ENCODE peak calls at places on chromosome 17, in five cellular contexts. One of them, this sample, is unnamed.

GRCh38 chr17:42937712-42938596 is 26.3 kb downstream of the AARSD1 start:
- DNase-seq in activated CD4-positive, alpha-beta T cell treated with anti-CD3 and anti-CD28 coated beads for 4 hours: no peak
- DNase-seq in uterus: peak; percentile 29
- DNase-seq in A549: peak; percentile 81
- DNase-seq in activated naive CD4-positive, alpha-beta T cell treated with Interleukin-2 at 50 U/mL for 16 hours: peak; percentile 8
- DNase-seq in this sample: peak; percentile 23

GRCh38 chr17:61575983-61576382 is 15.0 kb downstream of the NACA2 start:
- DNase-seq in activated CD4-positive, alpha-beta T cell treated with anti-CD3 and anti-CD28 coated beads for 4 hours: no peak
- DNase-seq in uterus: no peak
- DNase-seq in A549: no peak
- DNase-seq in activated naive CD4-positive, alpha-beta T cell treated with Interleukin-2 at 50 U/mL for 16 hours: no peak
- DNase-seq in this sample: no peak

GRCh38 chr17:69609495-69610315 is 195.2 kb downstream of the MAP2K6 start:
- DNase-seq in activated CD4-positive, alpha-beta T cell treated with anti-CD3 and anti-CD28 coated beads for 4 hours: no peak
- DNase-seq in uterus: no peak
- DNase-seq in A549: no peak
- DNase-seq in activated naive CD4-positive, alpha-beta T cell treated with Interleukin-2 at 50 U/mL for 16 hours: no peak
- DNase-seq in this sample: no peak

GRCh38 chr17:64694207-64694606 is 32.1 kb upstream of the SMURF2 start:
- DNase-seq in activated CD4-positive, alpha-beta T cell treated with anti-CD3 and anti-CD28 coated beads for 4 hours: no peak
- DNase-seq in uterus: peak; percentile 57
- DNase-seq in A549: peak; percentile 66
- DNase-seq in activated naive CD4-positive, alpha-beta T cell treated with Interleukin-2 at 50 U/mL for 16 hours: no peak
- DNase-seq in this sample: peak; percentile 81

GRCh38 chr17:49565948-49566491 is 9.7 kb upstream of the NXPH3 start:
- DNase-seq in activated CD4-positive, alpha-beta T cell treated with anti-CD3 and anti-CD28 coated beads for 4 hours: no peak
- DNase-seq in uterus: peak; percentile 94
- DNase-seq in A549: no peak
- DNase-seq in activated naive CD4-positive, alpha-beta T cell treated with Interleukin-2 at 50 U/mL for 16 hours: peak; percentile 30
- DNase-seq in this sample: peak; percentile 64

GRCh38 chr17:35164716-35165115 is 17.1 kb downstream of the UNC45B start:
- DNase-seq in activated CD4-positive, alpha-beta T cell treated with anti-CD3 and anti-CD28 coated beads for 4 hours: no peak
- DNase-seq in uterus: no peak
- DNase-seq in A549: no peak
- DNase-seq in activated naive CD4-positive, alpha-beta T cell treated with Interleukin-2 at 50 U/mL for 16 hours: no peak
- DNase-seq in this sample: no peak

GRCh38 chr17:62597920-62598319 is 29.6 kb upstream of the MRC2 start:
- DNase-seq in activated CD4-positive, alpha-beta T cell treated with anti-CD3 and anti-CD28 coated beads for 4 hours: no peak
- DNase-seq in uterus: peak; percentile 49
- DNase-seq in A549: no peak
- DNase-seq in activated naive CD4-positive, alpha-beta T cell treated with Interleukin-2 at 50 U/mL for 16 hours: no peak
- DNase-seq in this sample: no peak

GRCh38 chr17:73956595-73957465 is 246.6 kb upstream of the RPL38 start:
- DNase-seq in activated CD4-positive, alpha-beta T cell treated with anti-CD3 and anti-CD28 coated beads for 4 hours: peak; percentile 21
- DNase-seq in uterus: no peak
- DNase-seq in A549: peak; percentile 88
- DNase-seq in activated naive CD4-positive, alpha-beta T cell treated with Interleukin-2 at 50 U/mL for 16 hours: peak; percentile 42
- DNase-seq in this sample: peak; percentile 17

GRCh38 chr17:44900894-44901293 is 1.6 kb upstream of the EFTUD2 start:
- DNase-seq in activated CD4-positive, alpha-beta T cell treated with anti-CD3 and anti-CD28 coated beads for 4 hours: no peak
- DNase-seq in uterus: peak; percentile 63
- DNase-seq in A549: no peak
- DNase-seq in activated naive CD4-positive, alpha-beta T cell treated with Interleukin-2 at 50 U/mL for 16 hours: no peak
- DNase-seq in this sample: no peak

GRCh38 chr17:70564006-70564620 is 394.8 kb downstream of the KCNJ2 start:
- DNase-seq in activated CD4-positive, alpha-beta T cell treated with anti-CD3 and anti-CD28 coated beads for 4 hours: no peak
- DNase-seq in uterus: no peak
- DNase-seq in A549: no peak
- DNase-seq in activated naive CD4-positive, alpha-beta T cell treated with Interleukin-2 at 50 U/mL for 16 hours: no peak
- DNase-seq in this sample: no peak

GRCh38 chr17:34579017-34579946 is at the start of gene TMEM132E:
- DNase-seq in activated CD4-positive, alpha-beta T cell treated with anti-CD3 and anti-CD28 coated beads for 4 hours: no peak
- DNase-seq in uterus: no peak
- DNase-seq in A549: no peak
- DNase-seq in activated naive CD4-positive, alpha-beta T cell treated with Interleukin-2 at 50 U/mL for 16 hours: no peak
- DNase-seq in this sample: peak; percentile 29

GRCh38 chr17:40086150-40087044 is 14.0 kb downstream of the NR1D1 start:
- DNase-seq in activated CD4-positive, alpha-beta T cell treated with anti-CD3 and anti-CD28 coated beads for 4 hours: peak; percentile 56
- DNase-seq in uterus: peak; percentile 57
- DNase-seq in A549: peak; percentile 85
- DNase-seq in activated naive CD4-positive, alpha-beta T cell treated with Interleukin-2 at 50 U/mL for 16 hours: peak; percentile 74
- DNase-seq in this sample: peak; percentile 73

GRCh38 chr17:75518201-75518600 is 1.9 kb downstream of the TSEN54 start:
- DNase-seq in activated CD4-positive, alpha-beta T cell treated with anti-CD3 and anti-CD28 coated beads for 4 hours: peak; percentile 15
- DNase-seq in uterus: no peak
- DNase-seq in A549: no peak
- DNase-seq in activated naive CD4-positive, alpha-beta T cell treated with Interleukin-2 at 50 U/mL for 16 hours: peak; percentile 20
- DNase-seq in this sample: no peak

GRCh38 chr17:72411124-72411563 is 290.3 kb downstream of the SOX9 start:
- DNase-seq in activated CD4-positive, alpha-beta T cell treated with anti-CD3 and anti-CD28 coated beads for 4 hours: no peak
- DNase-seq in uterus: no peak
- DNase-seq in A549: no peak
- DNase-seq in activated naive CD4-positive, alpha-beta T cell treated with Interleukin-2 at 50 U/mL for 16 hours: no peak
- DNase-seq in this sample: no peak

GRCh38 chr17:17722081-17722905 is 41.0 kb downstream of the RAI1 start:
- DNase-seq in activated CD4-positive, alpha-beta T cell treated with anti-CD3 and anti-CD28 coated beads for 4 hours: no peak
- DNase-seq in uterus: no peak
- DNase-seq in A549: no peak
- DNase-seq in activated naive CD4-positive, alpha-beta T cell treated with Interleukin-2 at 50 U/mL for 16 hours: no peak
- DNase-seq in this sample: no peak

GRCh38 chr17:79529661-79530081 is 81.2 kb downstream of the RBFOX3 start:
- DNase-seq in activated CD4-positive, alpha-beta T cell treated with anti-CD3 and anti-CD28 coated beads for 4 hours: no peak
- DNase-seq in uterus: no peak
- DNase-seq in A549: no peak
- DNase-seq in activated naive CD4-positive, alpha-beta T cell treated with Interleukin-2 at 50 U/mL for 16 hours: no peak
- DNase-seq in this sample: no peak

GRCh38 chr17:29143894-29144293 is 36.3 kb downstream of the MYO18A start:
- DNase-seq in activated CD4-positive, alpha-beta T cell treated with anti-CD3 and anti-CD28 coated beads for 4 hours: no peak
- DNase-seq in uterus: no peak
- DNase-seq in A549: peak; percentile 74
- DNase-seq in activated naive CD4-positive, alpha-beta T cell treated with Interleukin-2 at 50 U/mL for 16 hours: peak; percentile 21
- DNase-seq in this sample: no peak

GRCh38 chr17:31459716-31460115 is 68.2 kb downstream of the RAB11FIP4 start:
- DNase-seq in activated CD4-positive, alpha-beta T cell treated with anti-CD3 and anti-CD28 coated beads for 4 hours: no peak
- DNase-seq in uterus: no peak
- DNase-seq in A549: no peak
- DNase-seq in activated naive CD4-positive, alpha-beta T cell treated with Interleukin-2 at 50 U/mL for 16 hours: no peak
- DNase-seq in this sample: no peak

GRCh38 chr17:50057521-50057991 is 1.6 kb downstream of the ITGA3 start:
- DNase-seq in activated CD4-positive, alpha-beta T cell treated with anti-CD3 and anti-CD28 coated beads for 4 hours: no peak
- DNase-seq in uterus: peak; percentile 44
- DNase-seq in A549: no peak
- DNase-seq in activated naive CD4-positive, alpha-beta T cell treated with Interleukin-2 at 50 U/mL for 16 hours: no peak
- DNase-seq in this sample: no peak

GRCh38 chr17:19979917-19980770 is 2.5 kb upstream of the AKAP10 start:
- DNase-seq in activated CD4-positive, alpha-beta T cell treated with anti-CD3 and anti-CD28 coated beads for 4 hours: no peak
- DNase-seq in uterus: no peak
- DNase-seq in A549: no peak
- DNase-seq in activated naive CD4-positive, alpha-beta T cell treated with Interleukin-2 at 50 U/mL for 16 hours: no peak
- DNase-seq in this sample: peak; percentile 65

GRCh38 chr17:40209404-40210093 is 9.6 kb upstream of the WIPF2 start:
- DNase-seq in activated CD4-positive, alpha-beta T cell treated with anti-CD3 and anti-CD28 coated beads for 4 hours: no peak
- DNase-seq in uterus: no peak
- DNase-seq in A549: no peak
- DNase-seq in activated naive CD4-positive, alpha-beta T cell treated with Interleukin-2 at 50 U/mL for 16 hours: no peak
- DNase-seq in this sample: no peak

GRCh38 chr17:17406225-17406624 is 70.6 kb upstream of the MED9 start:
- DNase-seq in activated CD4-positive, alpha-beta T cell treated with anti-CD3 and anti-CD28 coated beads for 4 hours: no peak
- DNase-seq in uterus: no peak
- DNase-seq in A549: no peak
- DNase-seq in activated naive CD4-positive, alpha-beta T cell treated with Interleukin-2 at 50 U/mL for 16 hours: no peak
- DNase-seq in this sample: no peak

GRCh38 chr17:66953661-66954060 is 10.8 kb upstream of the CACNG4 start:
- DNase-seq in activated CD4-positive, alpha-beta T cell treated with anti-CD3 and anti-CD28 coated beads for 4 hours: no peak
- DNase-seq in uterus: no peak
- DNase-seq in A549: no peak
- DNase-seq in activated naive CD4-positive, alpha-beta T cell treated with Interleukin-2 at 50 U/mL for 16 hours: no peak
- DNase-seq in this sample: no peak

GRCh38 chr17:49997773-49998703 is 3.0 kb upstream of the DLX3 start:
- DNase-seq in activated CD4-positive, alpha-beta T cell treated with anti-CD3 and anti-CD28 coated beads for 4 hours: peak; percentile 81
- DNase-seq in uterus: peak; percentile 63
- DNase-seq in A549: peak; percentile 95
- DNase-seq in activated naive CD4-positive, alpha-beta T cell treated with Interleukin-2 at 50 U/mL for 16 hours: peak; percentile 81
- DNase-seq in this sample: peak; percentile 57

GRCh38 chr17:73589096-73589980 is 54.9 kb downstream of the SDK2 start:
- DNase-seq in activated CD4-positive, alpha-beta T cell treated with anti-CD3 and anti-CD28 coated beads for 4 hours: no peak
- DNase-seq in uterus: no peak
- DNase-seq in A549: no peak
- DNase-seq in activated naive CD4-positive, alpha-beta T cell treated with Interleukin-2 at 50 U/mL for 16 hours: no peak
- DNase-seq in this sample: no peak

GRCh38 chr17:56751145-56751743 is 82.5 kb downstream of the C17orf67 start:
- DNase-seq in activated CD4-positive, alpha-beta T cell treated with anti-CD3 and anti-CD28 coated beads for 4 hours: no peak
- DNase-seq in uterus: no peak
- DNase-seq in A549: no peak
- DNase-seq in activated naive CD4-positive, alpha-beta T cell treated with Interleukin-2 at 50 U/mL for 16 hours: no peak
- DNase-seq in this sample: no peak

GRCh38 chr17:10197362-10197720 is 1.1 kb downstream of the GAS7 start:
- DNase-seq in activated CD4-positive, alpha-beta T cell treated with anti-CD3 and anti-CD28 coated beads for 4 hours: no peak
- DNase-seq in uterus: peak; percentile 25
- DNase-seq in A549: no peak
- DNase-seq in activated naive CD4-positive, alpha-beta T cell treated with Interleukin-2 at 50 U/mL for 16 hours: no peak
- DNase-seq in this sample: peak; percentile 36

GRCh38 chr17:68390888-68391545 is 66.3 kb downstream of the WIPI1 start:
- DNase-seq in activated CD4-positive, alpha-beta T cell treated with anti-CD3 and anti-CD28 coated beads for 4 hours: no peak
- DNase-seq in uterus: peak; percentile 59
- DNase-seq in A549: no peak
- DNase-seq in activated naive CD4-positive, alpha-beta T cell treated with Interleukin-2 at 50 U/mL for 16 hours: no peak
- DNase-seq in this sample: no peak